ENCODE peak calls at places on chromosome 4, in eight cellular contexts. One of them, this sample, is unnamed.
A peak's percentile ranks its signal among the peaks of the same experiment; 100 is the strongest.

GRCh38 chr4:108917255-108917654 is 154.4 kb upstream of the ETNPPL start:
- DNase-seq in thoracic aorta: no peak
- DNase-seq in caudate nucleus: no peak
- DNase-seq in Right ventricle myocardium superior: no peak
- DNase-seq in ecto neural progenitor cell: no peak
- DNase-seq in SJSA1: no peak
- DNase-seq in upper lobe of right lung: no peak
- DNase-seq in cardiac muscle cell: no peak
- DNase-seq in this sample: no peak

GRCh38 chr4:146640459-146641061 is 1.9 kb downstream of the POU4F2 start:
- DNase-seq in thoracic aorta: no peak
- DNase-seq in caudate nucleus: no peak
- DNase-seq in Right ventricle myocardium superior: no peak
- DNase-seq in ecto neural progenitor cell: peak; percentile 58
- DNase-seq in SJSA1: no peak
- DNase-seq in upper lobe of right lung: no peak
- DNase-seq in cardiac muscle cell: no peak
- DNase-seq in this sample: no peak

GRCh38 chr4:61374612-61374920 is 174.4 kb downstream of the ADGRL3 start:
- DNase-seq in thoracic aorta: no peak
- DNase-seq in caudate nucleus: no peak
- DNase-seq in Right ventricle myocardium superior: no peak
- DNase-seq in ecto neural progenitor cell: no peak
- DNase-seq in SJSA1: no peak
- DNase-seq in upper lobe of right lung: no peak
- DNase-seq in cardiac muscle cell: no peak
- DNase-seq in this sample: no peak

GRCh38 chr4:141180991-141181760 is 39.5 kb upstream of the ZNF330 start:
- DNase-seq in thoracic aorta: no peak
- DNase-seq in caudate nucleus: no peak
- DNase-seq in Right ventricle myocardium superior: no peak
- DNase-seq in ecto neural progenitor cell: no peak
- DNase-seq in SJSA1: no peak
- DNase-seq in upper lobe of right lung: no peak
- DNase-seq in cardiac muscle cell: no peak
- DNase-seq in this sample: no peak

GRCh38 chr4:105978684-105979296 is 83.5 kb downstream of the NPNT start:
- DNase-seq in thoracic aorta: peak; percentile 50
- DNase-seq in caudate nucleus: no peak
- DNase-seq in Right ventricle myocardium superior: peak; percentile 42
- DNase-seq in ecto neural progenitor cell: no peak
- DNase-seq in SJSA1: no peak
- DNase-seq in upper lobe of right lung: no peak
- DNase-seq in cardiac muscle cell: no peak
- DNase-seq in this sample: peak; percentile 20

GRCh38 chr4:6281436-6282144 is 11.9 kb downstream of the WFS1 start:
- DNase-seq in thoracic aorta: no peak
- DNase-seq in caudate nucleus: no peak
- DNase-seq in Right ventricle myocardium superior: peak; percentile 76
- DNase-seq in ecto neural progenitor cell: no peak
- DNase-seq in SJSA1: no peak
- DNase-seq in upper lobe of right lung: no peak
- DNase-seq in cardiac muscle cell: no peak
- DNase-seq in this sample: no peak

GRCh38 chr4:152307669-152308068 is 228.2 kb downstream of the FBXW7 start:
- DNase-seq in thoracic aorta: no peak
- DNase-seq in caudate nucleus: no peak
- DNase-seq in Right ventricle myocardium superior: no peak
- DNase-seq in ecto neural progenitor cell: no peak
- DNase-seq in SJSA1: no peak
- DNase-seq in upper lobe of right lung: no peak
- DNase-seq in cardiac muscle cell: no peak
- DNase-seq in this sample: no peak

GRCh38 chr4:52408037-52408436 is 251.1 kb downstream of the USP46 start:
- DNase-seq in thoracic aorta: no peak
- DNase-seq in caudate nucleus: no peak
- DNase-seq in Right ventricle myocardium superior: no peak
- DNase-seq in ecto neural progenitor cell: no peak
- DNase-seq in SJSA1: no peak
- DNase-seq in upper lobe of right lung: no peak
- DNase-seq in cardiac muscle cell: no peak
- DNase-seq in this sample: no peak

GRCh38 chr4:48698029-48698901 is 81.8 kb downstream of the FRYL start:
- DNase-seq in thoracic aorta: no peak
- DNase-seq in caudate nucleus: no peak
- DNase-seq in Right ventricle myocardium superior: peak; percentile 53
- DNase-seq in ecto neural progenitor cell: no peak
- DNase-seq in SJSA1: peak; percentile 86
- DNase-seq in upper lobe of right lung: no peak
- DNase-seq in cardiac muscle cell: peak; percentile 28
- DNase-seq in this sample: peak; percentile 82

GRCh38 chr4:2482693-2483092 is 13.8 kb downstream of the RNF4 start:
- DNase-seq in thoracic aorta: no peak
- DNase-seq in caudate nucleus: no peak
- DNase-seq in Right ventricle myocardium superior: peak; percentile 68
- DNase-seq in ecto neural progenitor cell: no peak
- DNase-seq in SJSA1: no peak
- DNase-seq in upper lobe of right lung: no peak
- DNase-seq in cardiac muscle cell: no peak
- DNase-seq in this sample: no peak

GRCh38 chr4:12588572-12588971 is 895.6 kb downstream of the RAB28 start:
- DNase-seq in thoracic aorta: no peak
- DNase-seq in caudate nucleus: no peak
- DNase-seq in Right ventricle myocardium superior: no peak
- DNase-seq in ecto neural progenitor cell: no peak
- DNase-seq in SJSA1: no peak
- DNase-seq in upper lobe of right lung: no peak
- DNase-seq in cardiac muscle cell: no peak
- DNase-seq in this sample: no peak

This sample was measured in tibial nerve.